ENCODE peak calls at places on chromosomes 11 and 22, in four cellular contexts. P is tibial nerve; A is KBM-7; Z is stimulated activated CD4-positive, alpha-beta T cell treated with anti-CD3 and anti-CD28 coated beads, Interleukin-15, amount 100 ng/mL, for 24 hours. N is an unnamed sample.

GRCh38 chr22:47123827-47124442 is 361.5 kb downstream of the TBC1D22A start:
- DNase-seq in P (no peak), A (no peak), Z (no peak), N (no peak)

GRCh38 chr11:84930863-84931262 is 696.3 kb downstream of the DLG2 start:
- DNase-seq in P (no peak), A (peak), Z (no peak), N (no peak)

GRCh38 chr11:1939006-1939626 is 8.0 kb upstream of the MRPL23 start:
- DNase-seq in P (no peak), A (no peak), Z (no peak), N (no peak)

GRCh38 chr11:15969281-15969680 is 387.1 kb downstream of the SOX6 start:
- DNase-seq in P (peak), A (peak), Z (no peak), N (peak)

GRCh38 chr11:79956061-79956460 is 515.2 kb upstream of the TENM4 start:
- DNase-seq in P (no peak), A (no peak), Z (no peak), N (no peak)

GRCh38 chr11:115607621-115608191 is 103.5 kb upstream of the CADM1 start:
- DNase-seq in P (no peak), A (no peak), Z (no peak), N (no peak)

GRCh38 chr11:28674432-28675076 is 566.4 kb downstream of the METTL15 start:
- DNase-seq in P (no peak), A (peak), Z (no peak), N (no peak)

GRCh38 chr22:36753916-36754315 is 22.0 kb downstream of the IFT27 start:
- DNase-seq in P (no peak), A (no peak), Z (no peak), N (no peak)

GRCh38 chr11:102177974-102178631 is 67.9 kb downstream of the YAP1 start:
- DNase-seq in P (no peak), A (no peak), Z (no peak), N (no peak)

GRCh38 chr22:49657275-49657973 is 170.2 kb downstream of the BRD1 start:
- DNase-seq in P (peak), A (peak), Z (peak), N (peak)

GRCh38 chr11:26344647-26345046 is 12.7 kb downstream of the ANO3 start:
- DNase-seq in P (no peak), A (no peak), Z (no peak), N (no peak)

GRCh38 chr11:63243533-63243932 is at the start of gene SLC22A25:
- DNase-seq in P (no peak), A (no peak), Z (no peak), N (no peak)

GRCh38 chr22:35401863-35402262 is 1.9 kb downstream of the MCM5 start:
- DNase-seq in P (no peak), A (no peak), Z (no peak), N (no peak)

GRCh38 chr22:27650572-27650971 is 151.0 kb downstream of the MN1 start:
- DNase-seq in P (no peak), A (no peak), Z (no peak), N (no peak)

GRCh38 chr22:41288245-41288946 is 2.4 kb upstream of the RANGAP1 start:
- DNase-seq in P (no peak), A (no peak), Z (no peak), N (no peak)

GRCh38 chr11:7637447-7638157 is 35.7 kb downstream of the CYB5R2 start:
- DNase-seq in P (no peak), A (no peak), Z (no peak), N (no peak)

GRCh38 chr22:36379593-36380361 is 8.0 kb downstream of the MYH9 start:
- DNase-seq in P (no peak), A (no peak), Z (peak), N (no peak)

GRCh38 chr22:33919591-33920501 is at the start of gene LARGE1:
- DNase-seq in P (peak), A (peak), Z (peak), N (no peak)

GRCh38 chr22:48639021-48639795 is 1188.5 kb downstream of the BRD1 start:
- DNase-seq in P (no peak), A (no peak), Z (no peak), N (no peak)

N was measured in GDM1.